ENCODE peak calls at places on chromosomes 11 and 22, in four cellular contexts. One of them, this sample, is unnamed.

GRCh38 chr22:41106122-41106968 is 14.0 kb downstream of the EP300 start:
- DNase-seq in stomach: no peak
- DNase-seq in GM04504: peak; percentile 14
- DNase-seq in stimulated activated CD8-positive, alpha-beta memory T cell treated with anti-CD3 and anti-CD28 coated beads, Interleukin-7, amount 100 ng/mL, for 4 hours: no peak
- DNase-seq in this sample: no peak

GRCh38 chr11:64094463-64095223 is 58.9 kb downstream of the FLRT1 start:
- DNase-seq in stomach: no peak
- DNase-seq in GM04504: peak; percentile 39
- DNase-seq in stimulated activated CD8-positive, alpha-beta memory T cell treated with anti-CD3 and anti-CD28 coated beads, Interleukin-7, amount 100 ng/mL, for 4 hours: no peak
- DNase-seq in this sample: no peak

GRCh38 chr11:126319374-126319740 is 15.5 kb downstream of the DCPS start:
- DNase-seq in GM04504: no peak
- DNase-seq in stomach: no peak
- DNase-seq in stimulated activated CD8-positive, alpha-beta memory T cell treated with anti-CD3 and anti-CD28 coated beads, Interleukin-7, amount 100 ng/mL, for 4 hours: no peak
- DNase-seq in this sample: no peak

GRCh38 chr22:21775061-21775460 is 39.5 kb upstream of the YPEL1 start:
- DNase-seq in GM04504: no peak
- DNase-seq in stimulated activated CD8-positive, alpha-beta memory T cell treated with anti-CD3 and anti-CD28 coated beads, Interleukin-7, amount 100 ng/mL, for 4 hours: no peak
- DNase-seq in stomach: no peak
- DNase-seq in this sample: no peak

GRCh38 chr11:100942016-100942415 is 187.6 kb downstream of the PGR start:
- DNase-seq in stomach: no peak
- DNase-seq in GM04504: no peak
- DNase-seq in stimulated activated CD8-positive, alpha-beta memory T cell treated with anti-CD3 and anti-CD28 coated beads, Interleukin-7, amount 100 ng/mL, for 4 hours: no peak
- DNase-seq in this sample: no peak

GRCh38 chr22:37544955-37545702 is 15.2 kb upstream of the CDC42EP1 start:
- DNase-seq in GM04504: no peak
- DNase-seq in stomach: peak; percentile 90
- DNase-seq in stimulated activated CD8-positive, alpha-beta memory T cell treated with anti-CD3 and anti-CD28 coated beads, Interleukin-7, amount 100 ng/mL, for 4 hours: no peak
- DNase-seq in this sample: peak; percentile 56

GRCh38 chr11:111001091-111001430 is 244.5 kb upstream of the POU2AF2 start:
- DNase-seq in GM04504: peak; percentile 15
- DNase-seq in stimulated activated CD8-positive, alpha-beta memory T cell treated with anti-CD3 and anti-CD28 coated beads, Interleukin-7, amount 100 ng/mL, for 4 hours: no peak
- DNase-seq in stomach: no peak
- DNase-seq in this sample: no peak

GRCh38 chr22:46072030-46072881 is 78.1 kb upstream of the PPARA start:
- DNase-seq in GM04504: no peak
- DNase-seq in stimulated activated CD8-positive, alpha-beta memory T cell treated with anti-CD3 and anti-CD28 coated beads, Interleukin-7, amount 100 ng/mL, for 4 hours: no peak
- DNase-seq in stomach: peak; percentile 82
- DNase-seq in this sample: no peak

GRCh38 chr11:80686889-80687288 is 1246.1 kb upstream of the TENM4 start:
- DNase-seq in stimulated activated CD8-positive, alpha-beta memory T cell treated with anti-CD3 and anti-CD28 coated beads, Interleukin-7, amount 100 ng/mL, for 4 hours: no peak
- DNase-seq in stomach: no peak
- DNase-seq in GM04504: no peak
- DNase-seq in this sample: no peak

GRCh38 chr11:86261328-86261727 is 16.8 kb downstream of the EED start:
- DNase-seq in stimulated activated CD8-positive, alpha-beta memory T cell treated with anti-CD3 and anti-CD28 coated beads, Interleukin-7, amount 100 ng/mL, for 4 hours: no peak
- DNase-seq in GM04504: no peak
- DNase-seq in stomach: no peak
- DNase-seq in this sample: no peak

GRCh38 chr11:1877211-1878133 is 14.2 kb downstream of the PRR33 start:
- DNase-seq in stimulated activated CD8-positive, alpha-beta memory T cell treated with anti-CD3 and anti-CD28 coated beads, Interleukin-7, amount 100 ng/mL, for 4 hours: no peak
- DNase-seq in GM04504: no peak
- DNase-seq in stomach: peak; percentile 61
- DNase-seq in this sample: no peak

GRCh38 chr11:117884994-117885393 is 8.5 kb upstream of the FXYD6 start:
- DNase-seq in stimulated activated CD8-positive, alpha-beta memory T cell treated with anti-CD3 and anti-CD28 coated beads, Interleukin-7, amount 100 ng/mL, for 4 hours: no peak
- DNase-seq in stomach: no peak
- DNase-seq in GM04504: no peak
- DNase-seq in this sample: no peak

GRCh38 chr11:85779956-85780640 is 30.8 kb downstream of the SYTL2 start:
- DNase-seq in stimulated activated CD8-positive, alpha-beta memory T cell treated with anti-CD3 and anti-CD28 coated beads, Interleukin-7, amount 100 ng/mL, for 4 hours: no peak
- DNase-seq in stomach: no peak
- DNase-seq in GM04504: peak; percentile 33
- DNase-seq in this sample: no peak

GRCh38 chr22:48449466-48450187 is 1378.0 kb downstream of the BRD1 start:
- DNase-seq in GM04504: no peak
- DNase-seq in stomach: no peak
- DNase-seq in stimulated activated CD8-positive, alpha-beta memory T cell treated with anti-CD3 and anti-CD28 coated beads, Interleukin-7, amount 100 ng/mL, for 4 hours: no peak
- DNase-seq in this sample: no peak

GRCh38 chr11:86559311-86559945 is 113.0 kb downstream of the ME3 start:
- DNase-seq in stomach: no peak
- DNase-seq in stimulated activated CD8-positive, alpha-beta memory T cell treated with anti-CD3 and anti-CD28 coated beads, Interleukin-7, amount 100 ng/mL, for 4 hours: no peak
- DNase-seq in GM04504: peak; percentile 52
- DNase-seq in this sample: peak; percentile 20

GRCh38 chr11:23679041-23679440 is 817.8 kb upstream of the LUZP2 start:
- DNase-seq in GM04504: no peak
- DNase-seq in stomach: no peak
- DNase-seq in stimulated activated CD8-positive, alpha-beta memory T cell treated with anti-CD3 and anti-CD28 coated beads, Interleukin-7, amount 100 ng/mL, for 4 hours: no peak
- DNase-seq in this sample: no peak

GRCh38 chr22:44701187-44701586 is 817 bp upstream of the PRR5 start:
- DNase-seq in stomach: no peak
- DNase-seq in stimulated activated CD8-positive, alpha-beta memory T cell treated with anti-CD3 and anti-CD28 coated beads, Interleukin-7, amount 100 ng/mL, for 4 hours: no peak
- DNase-seq in GM04504: no peak
- DNase-seq in this sample: no peak

GRCh38 chr11:67280791-67281551 is 8.1 kb upstream of the ANKRD13D start:
- DNase-seq in stomach: no peak
- DNase-seq in stimulated activated CD8-positive, alpha-beta memory T cell treated with anti-CD3 and anti-CD28 coated beads, Interleukin-7, amount 100 ng/mL, for 4 hours: no peak
- DNase-seq in GM04504: no peak
- DNase-seq in this sample: no peak

GRCh38 chr11:20647976-20648565 is 21.3 kb upstream of the NELL1 start:
- DNase-seq in GM04504: peak; percentile 20
- DNase-seq in stomach: peak; percentile 36
- DNase-seq in stimulated activated CD8-positive, alpha-beta memory T cell treated with anti-CD3 and anti-CD28 coated beads, Interleukin-7, amount 100 ng/mL, for 4 hours: no peak
- DNase-seq in this sample: peak; percentile 48

GRCh38 chr11:6607190-6607635 is 3.6 kb downstream of the ILK start:
- DNase-seq in GM04504: no peak
- DNase-seq in stomach: no peak
- DNase-seq in stimulated activated CD8-positive, alpha-beta memory T cell treated with anti-CD3 and anti-CD28 coated beads, Interleukin-7, amount 100 ng/mL, for 4 hours: no peak
- DNase-seq in this sample: no peak

GRCh38 chr11:87397250-87397649 is 359.5 kb downstream of the TMEM135 start:
- DNase-seq in stimulated activated CD8-positive, alpha-beta memory T cell treated with anti-CD3 and anti-CD28 coated beads, Interleukin-7, amount 100 ng/mL, for 4 hours: no peak
- DNase-seq in GM04504: no peak
- DNase-seq in stomach: no peak
- DNase-seq in this sample: no peak

GRCh38 chr11:102047305-102047924 is at the start of gene CFAP300:
- DNase-seq in stomach: peak; percentile 82
- DNase-seq in stimulated activated CD8-positive, alpha-beta memory T cell treated with anti-CD3 and anti-CD28 coated beads, Interleukin-7, amount 100 ng/mL, for 4 hours: no peak
- DNase-seq in GM04504: peak; percentile 59
- DNase-seq in this sample: peak; percentile 65

GRCh38 chr22:37088108-37088605 is 21.4 kb downstream of the TMPRSS6 start:
- DNase-seq in stimulated activated CD8-positive, alpha-beta memory T cell treated with anti-CD3 and anti-CD28 coated beads, Interleukin-7, amount 100 ng/mL, for 4 hours: no peak
- DNase-seq in GM04504: no peak
- DNase-seq in stomach: no peak
- DNase-seq in this sample: peak; percentile 32

GRCh38 chr22:44450503-44450902 is 47.5 kb downstream of the RTL6 start:
- DNase-seq in GM04504: no peak
- DNase-seq in stomach: peak; percentile 28
- DNase-seq in stimulated activated CD8-positive, alpha-beta memory T cell treated with anti-CD3 and anti-CD28 coated beads, Interleukin-7, amount 100 ng/mL, for 4 hours: no peak
- DNase-seq in this sample: no peak

GRCh38 chr22:48781391-48781790 is 1046.3 kb downstream of the BRD1 start:
- DNase-seq in GM04504: no peak
- DNase-seq in stimulated activated CD8-positive, alpha-beta memory T cell treated with anti-CD3 and anti-CD28 coated beads, Interleukin-7, amount 100 ng/mL, for 4 hours: no peak
- DNase-seq in stomach: no peak
- DNase-seq in this sample: no peak

GRCh38 chr11:69726481-69726880 is 22.7 kb upstream of the FGF19 start:
- DNase-seq in stomach: no peak
- DNase-seq in stimulated activated CD8-positive, alpha-beta memory T cell treated with anti-CD3 and anti-CD28 coated beads, Interleukin-7, amount 100 ng/mL, for 4 hours: no peak
- DNase-seq in GM04504: no peak
- DNase-seq in this sample: no peak

GRCh38 chr11:19326499-19326898 is 85.8 kb upstream of the E2F8 start:
- DNase-seq in stomach: no peak
- DNase-seq in stimulated activated CD8-positive, alpha-beta memory T cell treated with anti-CD3 and anti-CD28 coated beads, Interleukin-7, amount 100 ng/mL, for 4 hours: no peak
- DNase-seq in GM04504: no peak
- DNase-seq in this sample: no peak

GRCh38 chr11:98495601-98496000 is 525.1 kb upstream of the CNTN5 start:
- DNase-seq in stomach: no peak
- DNase-seq in stimulated activated CD8-positive, alpha-beta memory T cell treated with anti-CD3 and anti-CD28 coated beads, Interleukin-7, amount 100 ng/mL, for 4 hours: no peak
- DNase-seq in GM04504: no peak
- DNase-seq in this sample: no peak

GRCh38 chr22:41445171-41446056 is 1.2 kb downstream of the TOB2 start:
- DNase-seq in GM04504: no peak
- DNase-seq in stomach: peak; percentile 32
- DNase-seq in stimulated activated CD8-positive, alpha-beta memory T cell treated with anti-CD3 and anti-CD28 coated beads, Interleukin-7, amount 100 ng/mL, for 4 hours: no peak
- DNase-seq in this sample: peak; percentile 29

GRCh38 chr11:111302298-111302697 is 4.0 kb downstream of the POU2AF3 start:
- DNase-seq in GM04504: no peak
- DNase-seq in stomach: peak; percentile 51
- DNase-seq in stimulated activated CD8-positive, alpha-beta memory T cell treated with anti-CD3 and anti-CD28 coated beads, Interleukin-7, amount 100 ng/mL, for 4 hours: no peak
- DNase-seq in this sample: no peak

GRCh38 chr11:27087425-27087824 is 46.8 kb downstream of the BBOX1 start:
- DNase-seq in GM04504: no peak
- DNase-seq in stomach: no peak
- DNase-seq in stimulated activated CD8-positive, alpha-beta memory T cell treated with anti-CD3 and anti-CD28 coated beads, Interleukin-7, amount 100 ng/mL, for 4 hours: no peak
- DNase-seq in this sample: no peak

GRCh38 chr11:61516675-61517516 is 8.3 kb downstream of the LRRC10B start:
- DNase-seq in stimulated activated CD8-positive, alpha-beta memory T cell treated with anti-CD3 and anti-CD28 coated beads, Interleukin-7, amount 100 ng/mL, for 4 hours: peak; percentile 19
- DNase-seq in stomach: peak; percentile 35
- DNase-seq in GM04504: no peak
- DNase-seq in this sample: no peak

GRCh38 chr11:11579012-11579755 is 42.6 kb downstream of the GALNT18 start:
- DNase-seq in stimulated activated CD8-positive, alpha-beta memory T cell treated with anti-CD3 and anti-CD28 coated beads, Interleukin-7, amount 100 ng/mL, for 4 hours: no peak
- DNase-seq in stomach: no peak
- DNase-seq in GM04504: no peak
- DNase-seq in this sample: no peak